ENCODE peak calls at places on chromosomes 11 and 22, in six cellular contexts. S is nucleus accumbens; K is activated CD4-positive, alpha-beta T cell treated with anti-CD3 and anti-CD28 coated beads, Interleukin-2, amount 50 U/mL, for 48 hours; R is small intestine; F is NCI-H2029; X is astrocyte of the spinal cord. L is an unnamed sample.

GRCh38 chr22:27750866-27751265 is 50.7 kb downstream of the MN1 start:
- DNase-seq in S (no peak), K (no peak), R (no peak), F (no peak), X (no peak), L (no peak)

GRCh38 chr22:28075260-28075981 is 156.4 kb upstream of the PITPNB start:
- DNase-seq in S (no peak), K (no peak), R (peak), F (no peak), X (peak), L (peak)

GRCh38 chr11:10908215-10908990 is 50.5 kb upstream of the ZBED5 start:
- DNase-seq in S (no peak), K (no peak), R (no peak), F (no peak), X (peak), L (no peak)

GRCh38 chr11:105132716-105133511 is 6.7 kb downstream of the CARD18 start:
- DNase-seq in S (no peak), K (no peak), R (no peak), F (no peak), X (peak), L (no peak)

GRCh38 chr22:30763815-30764686 is 69.4 kb downstream of the OSBP2 start:
- DNase-seq in S (no peak), K (peak), R (peak), F (peak), X (peak), L (peak)

GRCh38 chr11:18314794-18315523 is 7.0 kb downstream of the HPS5 start:
- DNase-seq in S (no peak), K (no peak), R (no peak), F (no peak), X (no peak), L (no peak)

GRCh38 chr22:19823638-19824196 is 31.0 kb downstream of the GNB1L start:
- DNase-seq in S (no peak), K (no peak), R (peak), F (no peak), X (no peak), L (peak)

GRCh38 chr11:58866788-58867187 is 22.3 kb upstream of the GLYATL2 start:
- DNase-seq in S (no peak), K (no peak), R (no peak), F (no peak), X (no peak), L (no peak)

GRCh38 chr22:24759765-24760164 is 14.8 kb downstream of the PIWIL3 start:
- DNase-seq in S (no peak), K (no peak), R (no peak), F (no peak), X (no peak), L (no peak)

GRCh38 chr11:108880510-108880909 is 215.6 kb downstream of the DDX10 start:
- DNase-seq in S (no peak), K (no peak), R (no peak), F (no peak), X (no peak), L (no peak)

GRCh38 chr11:32391965-32392553 is 43.3 kb downstream of the WT1 start:
- DNase-seq in S (no peak), K (no peak), R (no peak), F (no peak), X (peak), L (no peak)

GRCh38 chr22:36028646-36029405 is at the start of gene RBFOX2:
- DNase-seq in S (peak), K (peak), R (peak), F (peak), X (peak), L (peak)

GRCh38 chr11:11167806-11168205 is 185.2 kb downstream of the CSNK2A3 start:
- DNase-seq in S (no peak), K (no peak), R (no peak), F (no peak), X (no peak), L (no peak)

GRCh38 chr22:24066260-24066659 is 55.2 kb downstream of the CABIN1 start:
- DNase-seq in S (no peak), K (no peak), R (peak), F (peak), X (no peak), L (no peak)

GRCh38 chr11:33412231-33412630 is 155.1 kb downstream of the HIPK3 start:
- DNase-seq in S (no peak), K (no peak), R (no peak), F (no peak), X (no peak), L (no peak)

GRCh38 chr11:68040121-68040956 is 1.5 kb downstream of the TCIRG1 start:
- DNase-seq in S (no peak), K (peak), R (peak), F (no peak), X (peak), L (peak)

GRCh38 chr22:44550666-44551491 is 52.8 kb upstream of the RTL6 start:
- DNase-seq in S (no peak), K (peak), R (peak), F (peak), X (peak), L (peak)

GRCh38 chr11:86459682-86460460 is 85.2 kb downstream of the CCDC81 start:
- DNase-seq in S (no peak), K (no peak), R (no peak), F (peak), X (peak), L (no peak)

GRCh38 chr22:17717708-17718107 is 56.6 kb downstream of the BID start:
- DNase-seq in S (no peak), K (no peak), R (no peak), F (no peak), X (no peak), L (no peak)

GRCh38 chr22:26610072-26610958 is 7.5 kb downstream of the CRYBB1 start:
- DNase-seq in S (peak), K (peak), R (peak), F (no peak), X (peak), L (peak)